ENCODE peak calls at places on chromosomes 13 and 19, in four cellular contexts. T is endothelial cell of umbilical vein, V is HL-60, N is prostate gland. Z is an unnamed sample.

GRCh38 chr19:44747739-44748425 is 626 bp upstream of the BCL3 start:
- DNase-seq in T (peak; percentile 76), N (no peak), V (peak; percentile 50), Z (peak; percentile 84)

GRCh38 chr19:7681336-7682174 is 922 bp downstream of the TRAPPC5 start:
- DNase-seq in V (peak; percentile 99), N (peak; percentile 69), T (peak; percentile 62), Z (peak; percentile 82)

GRCh38 chr19:34644991-34645461 is 31.9 kb downstream of the SCGB2B2 start:
- DNase-seq in N (no peak), T (no peak), V (no peak), Z (no peak)

GRCh38 chr13:73372691-73373627 is 314.2 kb downstream of the KLF5 start:
- DNase-seq in N (no peak), V (no peak), T (no peak), Z (no peak)

GRCh38 chr19:1266818-1267440 is 2.2 kb upstream of the CIRBP start:
- DNase-seq in N (peak; percentile 61), V (peak; percentile 35), T (peak; percentile 52), Z (peak; percentile 82)

GRCh38 chr19:37304190-37304883 is 66.6 kb upstream of the ZNF527 start:
- DNase-seq in V (no peak), T (no peak), N (no peak), Z (peak; percentile 35)

GRCh38 chr13:51644649-51645048 is 60.4 kb downstream of the WDFY2 start:
- DNase-seq in T (peak; percentile 25), N (no peak), V (no peak), Z (no peak)

GRCh38 chr19:40781140-40781539 is 3.1 kb downstream of the RAB4B start:
- DNase-seq in T (no peak), V (no peak), N (no peak), Z (no peak)

GRCh38 chr13:41053384-41053826 is 7.9 kb upstream of the WBP4 start:
- DNase-seq in T (no peak), V (no peak), N (no peak), Z (no peak)

GRCh38 chr19:58557253-58558065 is 952 bp downstream of the UBE2M start:
- DNase-seq in V (no peak), T (no peak), N (no peak), Z (no peak)

GRCh38 chr13:59103004-59103768 is 1060.5 kb downstream of the DIAPH3 start:
- DNase-seq in V (peak; percentile 5), N (no peak), T (no peak), Z (no peak)

GRCh38 chr19:40503300-40503699 is 36.5 kb downstream of the SPTBN4 start:
- DNase-seq in N (no peak), V (no peak), T (no peak), Z (no peak)

GRCh38 chr19:16572332-16573211 is at the start of gene SLC35E1:
- DNase-seq in N (peak; percentile 97), V (peak; percentile 97), T (peak; percentile 93), Z (peak; percentile 97)

GRCh38 chr19:34253711-34254551 is 423 bp upstream of the GARRE1 start:
- DNase-seq in N (no peak), T (peak; percentile 60), V (peak; percentile 51), Z (peak; percentile 92)

GRCh38 chr13:98476538-98476966 is 100.4 kb downstream of the STK24 start:
- DNase-seq in N (no peak), T (peak; percentile 82), V (peak; percentile 73), Z (peak; percentile 74)

GRCh38 chr19:39411006-39411831 is 1.2 kb upstream of the PLEKHG2 start:
- DNase-seq in V (no peak), N (peak; percentile 44), T (no peak), Z (peak; percentile 86)

GRCh38 chr19:2207991-2208860 is 27.9 kb downstream of the PLEKHJ1 start:
- DNase-seq in N (no peak), V (no peak), T (peak; percentile 53), Z (peak; percentile 63)

GRCh38 chr19:41588497-41589209 is 12.7 kb downstream of the CEACAM21 start:
- DNase-seq in N (no peak), T (peak; percentile 36), V (no peak), Z (no peak)

GRCh38 chr19:30226464-30227070 is 145.6 kb upstream of the ZNF536 start:
- DNase-seq in T (no peak), V (no peak), N (no peak), Z (peak; percentile 25)

GRCh38 chr13:109764045-109764444 is 22.3 kb downstream of the IRS2 start:
- DNase-seq in N (no peak), T (no peak), V (no peak), Z (no peak)

GRCh38 chr13:110210604-110210985 is 96.4 kb downstream of the COL4A1 start:
- DNase-seq in T (no peak), N (no peak), V (no peak), Z (no peak)

GRCh38 chr13:33606692-33607091 is 211.3 kb upstream of the RFC3 start:
- DNase-seq in V (no peak), T (no peak), N (no peak), Z (no peak)

GRCh38 chr13:51324714-51325440 is 14.6 kb upstream of the SERPINE3 start:
- DNase-seq in T (no peak), V (no peak), N (no peak), Z (no peak)

GRCh38 chr13:41465965-41466364 is 8.6 kb downstream of the RGCC start:
- DNase-seq in V (no peak), T (no peak), N (no peak), Z (no peak)

GRCh38 chr13:42047561-42048322 is 706 bp upstream of the DGKH start:
- DNase-seq in N (peak; percentile 40), V (no peak), T (peak; percentile 63), Z (peak; percentile 76)

GRCh38 chr19:53109527-53109926 is 6.3 kb upstream of the ZNF160 start:
- DNase-seq in N (no peak), T (no peak), V (no peak), Z (no peak)

GRCh38 chr19:53868091-53868891 is 608 bp downstream of the MYADM start:
- DNase-seq in T (peak; percentile 40), V (no peak), N (peak; percentile 22), Z (peak; percentile 69)

GRCh38 chr19:49907745-49908446 is 11.2 kb upstream of the IL4I1 start:
- DNase-seq in V (no peak), N (no peak), T (no peak), Z (no peak)

GRCh38 chr19:49910179-49910578 is 13.5 kb upstream of the IL4I1 start:
- DNase-seq in T (no peak), N (no peak), V (no peak), Z (no peak)

GRCh38 chr19:49908480-49909420 is 12.1 kb upstream of the IL4I1 start:
- DNase-seq in T (no peak), V (no peak), N (no peak), Z (no peak)

GRCh38 chr19:49911381-49912145 is 14.9 kb upstream of the IL4I1 start:
- DNase-seq in N (no peak), T (peak; percentile 41), V (no peak), Z (no peak)

DNA sequence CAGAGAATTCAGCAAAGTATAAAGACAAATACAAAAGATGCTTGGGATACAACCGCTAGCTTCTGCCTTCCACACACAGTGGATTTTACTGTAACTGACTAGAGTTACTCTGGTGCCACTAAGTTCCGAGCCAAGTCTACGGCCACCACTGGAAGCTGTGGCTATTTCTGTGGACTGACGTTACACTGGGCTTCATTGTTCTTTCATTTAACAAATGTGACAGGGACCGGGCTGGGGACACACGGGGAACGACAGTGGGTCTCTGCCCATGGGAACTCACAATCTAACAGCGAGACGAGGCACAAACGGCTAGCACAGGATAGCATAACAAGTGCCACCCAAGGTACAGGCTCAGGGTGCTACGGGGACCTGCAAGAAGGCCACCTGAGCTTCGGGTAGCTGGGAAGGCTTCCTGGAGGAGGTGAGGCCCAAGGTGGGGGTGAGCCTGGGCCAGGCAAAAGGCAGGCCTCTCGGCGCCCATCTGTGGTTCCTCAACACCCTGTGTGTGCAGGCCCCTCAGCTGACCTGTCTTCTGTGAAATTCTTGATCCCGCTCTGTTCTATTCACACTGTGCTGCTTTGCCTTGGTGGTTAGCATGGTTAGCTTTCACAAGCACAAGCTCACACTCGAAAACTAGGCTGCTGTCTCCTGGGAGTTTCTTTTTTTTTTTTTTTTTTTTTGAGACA is 10.3 kb upstream of the IL4I1 start:
- DNase-seq in N (no peak), V (no peak), T (no peak), Z (no peak)
- TF ChIP-seq POLR2AphosphoS5 in N (no peak), V (peak; percentile 13), T (no peak), Z (no peak)

GRCh38 chr13:66520511-66521390 is 709.4 kb downstream of the PCDH9 start:
- DNase-seq in N (no peak), V (no peak), T (no peak), Z (no peak)

GRCh38 chr13:66519259-66519658 is 710.9 kb downstream of the PCDH9 start:
- DNase-seq in N (no peak), T (no peak), V (no peak), Z (no peak)

GRCh38 chr13:66513728-66514127 is 716.4 kb downstream of the PCDH9 start:
- DNase-seq in V (no peak), N (no peak), T (peak; percentile 71), Z (no peak)

GRCh38 chr13:66518068-66518467 is 712.1 kb downstream of the PCDH9 start:
- DNase-seq in V (no peak), N (no peak), T (no peak), Z (no peak)
- TF ChIP-seq CTCF in V (no peak), N (no peak), T (no peak), Z (no peak)

DNA sequence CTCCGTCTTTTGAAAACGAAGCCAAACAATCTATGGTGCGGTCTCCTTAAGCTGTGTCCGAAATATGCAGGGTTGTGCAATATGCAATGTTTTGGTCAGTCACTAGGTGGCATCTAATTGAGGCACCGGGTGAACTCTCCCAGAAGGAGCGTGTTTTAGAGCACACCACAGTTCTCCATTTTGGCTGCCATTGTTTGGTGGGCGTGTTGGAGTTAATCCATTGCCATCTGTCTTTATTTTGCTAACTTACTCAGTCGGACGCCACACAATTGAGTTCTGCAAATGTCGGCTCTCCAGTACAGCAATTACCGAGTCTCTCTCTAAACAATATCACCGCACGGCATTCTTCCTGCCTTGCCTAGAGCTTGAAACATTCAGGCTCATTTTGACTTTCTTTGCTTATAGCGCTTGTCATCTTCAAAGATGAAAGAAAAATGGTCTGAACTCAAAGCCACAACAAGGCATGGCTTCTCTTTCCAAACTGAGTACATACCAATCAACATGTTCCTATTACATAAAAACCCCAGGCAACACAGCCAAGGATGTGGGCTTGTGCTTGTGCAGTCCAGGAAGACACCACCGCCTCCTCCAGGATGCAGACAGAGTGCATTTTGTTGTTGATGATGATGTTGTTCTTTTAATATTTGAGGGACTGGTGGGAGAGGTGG is 182.0 kb upstream of the SERP2 start:
- DNase-seq in N (peak; percentile 56), T (peak; percentile 71), V (peak; percentile 21), Z (peak; percentile 42)
- TF ChIP-seq POLR2AphosphoS5 in N (peak; percentile 76), T (no peak), V (no peak), Z (no peak)

GRCh38 chr13:30698488-30699005 is 36.8 kb upstream of the ALOX5AP start:
- DNase-seq in N (no peak), V (no peak), T (no peak), Z (no peak)

GRCh38 chr13:30704596-30704995 is 30.7 kb upstream of the ALOX5AP start:
- DNase-seq in N (no peak), T (no peak), V (no peak), Z (no peak)

GRCh38 chr13:30705672-30706071 is 29.7 kb upstream of the ALOX5AP start:
- DNase-seq in V (no peak), T (no peak), N (no peak), Z (no peak)

GRCh38 chr13:30700364-30700763 is 35.0 kb upstream of the ALOX5AP start:
- DNase-seq in N (no peak), V (no peak), T (no peak), Z (no peak)

GRCh38 chr13:30702006-30702405 is 33.3 kb upstream of the ALOX5AP start:
- DNase-seq in V (no peak), T (no peak), N (no peak), Z (no peak)
- TF ChIP-seq CTCF in V (no peak), T (no peak), N (no peak), Z (no peak)

Z was measured in transverse colon.